ENCODE peak calls at places on chromosome 4, in nine cellular contexts. V is T-helper 2 cell, S is MG63, W is psoas muscle, H is lung microvascular endothelial cell, U is iris pigment epithelial cell, P is activated T-cell treated with anti-CD3 and anti-CD28 coated beads for 24 hours, R is left ventricle myocardium inferior, C is HEK293T. B is an unnamed sample.

GRCh38 chr4:181308476-181309170 is 934.6 kb upstream of the TENM3 start:
- DNase-seq in V (no peak), S (no peak), W (no peak), H (no peak), U (no peak), P (no peak), R (no peak), C (no peak), B (no peak)

GRCh38 chr4:113757486-113757885 is 4.1 kb downstream of the CAMK2D start:
- DNase-seq in V (no peak), S (no peak), W (no peak), H (no peak), U (no peak), P (no peak), R (no peak), C (no peak), B (no peak)

GRCh38 chr4:70505152-70505748 is 13.1 kb upstream of the AMTN start:
- DNase-seq in V (peak), S (peak), W (peak), H (peak), U (peak), P (peak), R (no peak), C (peak), B (peak)

GRCh38 chr4:123298798-123299197 is 97.8 kb upstream of the SPRY1 start:
- DNase-seq in V (no peak), S (no peak), W (no peak), H (no peak), U (peak), P (no peak), R (no peak), C (no peak), B (no peak)

GRCh38 chr4:99790796-99791617 is 25.6 kb upstream of the DAPP1 start:
- DNase-seq in V (no peak), S (no peak), W (no peak), H (no peak), U (peak), P (no peak), R (no peak), C (no peak), B (no peak)

GRCh38 chr4:110622841-110623709 is at the start of gene PITX2:
- DNase-seq in V (peak), S (peak), W (peak), H (peak), U (peak), P (peak), R (peak), C (peak), B (peak)

GRCh38 chr4:124321370-124321769 is 391.2 kb downstream of the ANKRD50 start:
- DNase-seq in V (no peak), S (no peak), W (no peak), H (no peak), U (no peak), P (no peak), R (no peak), C (no peak), B (no peak)

GRCh38 chr4:37822220-37822619 is 4.3 kb upstream of the PGM2 start:
- DNase-seq in V (no peak), S (no peak), W (no peak), H (peak), U (no peak), P (no peak), R (no peak), C (no peak), B (peak)

B was measured in adrenal gland.